ENCODE peak calls at places on chromosomes 7 and 10, in seven cellular contexts. Q is sigmoid colon, L is left ventricle myocardium inferior, S is OCI-LY7, E is heart left ventricle, B is neural progenitor cell, J is mucosa of descending colon. U is an unnamed sample.

GRCh38 chr10:101291254-101292193 is 62.3 kb upstream of the LBX1 start:
- DNase-seq in E (peak), B (peak), Q (no peak), S (peak), J (peak), L (peak), U (no peak)

GRCh38 chr7:51186531-51186930 is 130.1 kb downstream of the COBL start:
- DNase-seq in B (no peak), J (no peak), S (no peak), Q (no peak), L (peak), E (peak), U (no peak)

GRCh38 chr10:82961864-82962263 is 1086.9 kb downstream of the NRG3 start:
- DNase-seq in S (no peak), J (no peak), Q (no peak), E (no peak), L (no peak), B (no peak), U (no peak)

GRCh38 chr7:66013938-66014337 is 31.9 kb upstream of the GUSB start:
- DNase-seq in B (peak), J (peak), Q (no peak), L (peak), E (peak), S (peak), U (no peak)

GRCh38 chr7:6444516-6445269 is 3.1 kb downstream of the DAGLB start:
- DNase-seq in B (no peak), S (no peak), Q (no peak), J (no peak), L (no peak), E (no peak), U (no peak)

GRCh38 chr10:132465889-132466519 is 69.0 kb downstream of the PWWP2B start:
- DNase-seq in B (no peak), Q (no peak), J (no peak), E (peak), S (no peak), L (peak), U (no peak)

GRCh38 chr10:129870042-129870757 is 93.9 kb downstream of the EBF3 start:
- DNase-seq in S (no peak), E (no peak), B (no peak), Q (peak), L (no peak), J (no peak), U (no peak)

GRCh38 chr10:100803908-100804307 is 58.5 kb downstream of the PAX2 start:
- DNase-seq in L (no peak), E (no peak), S (no peak), B (no peak), Q (peak), J (no peak), U (no peak)

GRCh38 chr10:35723992-35724391 is 81.9 kb upstream of the FZD8 start:
- DNase-seq in S (no peak), E (no peak), Q (no peak), J (no peak), L (no peak), B (no peak), U (no peak)

GRCh38 chr10:46247181-46247475 is 39.7 kb upstream of the ANTXRL start:
- DNase-seq in L (no peak), B (no peak), J (no peak), S (no peak), Q (no peak), E (no peak), U (no peak)

GRCh38 chr10:28137907-28138880 is 139.3 kb upstream of the ODAD2 start:
- DNase-seq in L (no peak), J (no peak), B (no peak), S (no peak), E (no peak), Q (no peak), U (no peak)

GRCh38 chr10:113666682-113667252 is 2.9 kb upstream of the NRAP start:
- DNase-seq in E (no peak), B (no peak), L (no peak), J (no peak), S (no peak), Q (no peak), U (no peak)
- TF ChIP-seq CTCF in E (no peak), B (no peak), L (no peak), J (no peak), S (no peak), Q (no peak), U (no peak)

GRCh38 chr7:102155821-102156441 is 130.7 kb upstream of the SH2B2 start:
- DNase-seq in E (no peak), L (no peak), B (no peak), S (no peak), J (no peak), Q (no peak), U (no peak)
- H3K4me3 ChIP-seq in E (no peak), L (no peak), B (no peak), S (no peak), J (no peak), Q (no peak), U (no peak)

GRCh38 chr7:106086062-106086461 is 26.1 kb downstream of the SYPL1 start:
- DNase-seq in B (no peak), S (no peak), E (no peak), J (no peak), L (no peak), Q (no peak), U (no peak)
- TF ChIP-seq CTCF in B (no peak), S (peak), E (no peak), J (no peak), L (no peak), Q (no peak), U (no peak)

GRCh38 chr7:117588352-117588794 is 108.5 kb downstream of the CFTR start:
- DNase-seq in Q (no peak), S (no peak), B (no peak), J (no peak), E (no peak), L (no peak), U (no peak)
- H3K4me3 ChIP-seq in Q (no peak), S (no peak), B (no peak), J (no peak), E (no peak), L (no peak), U (no peak)

GRCh38 chr7:88278881-88279280 is 27.8 kb downstream of the STEAP4 start:
- DNase-seq in B (no peak), S (no peak), L (no peak), E (no peak), Q (no peak), J (no peak), U (no peak)
- TF ChIP-seq CTCF in B (no peak), S (no peak), L (no peak), E (no peak), Q (no peak), J (no peak), U (no peak)

GRCh38 chr10:118596426-118597124 is 1.1 kb upstream of the PRLHR start:
- DNase-seq in L (no peak), E (no peak), Q (no peak), S (no peak), J (no peak), B (peak), U (no peak)

GRCh38 chr10:118594392-118595063 is 920 bp downstream of the PRLHR start:
- DNase-seq in B (peak), J (peak), L (no peak), Q (no peak), E (no peak), S (no peak), U (no peak)

GRCh38 chr10:118595064-118595420 is 406 bp downstream of the PRLHR start:
- DNase-seq in E (no peak), L (no peak), J (no peak), B (no peak), S (no peak), Q (no peak), U (no peak)

GRCh38 chr10:118592675-118593330 is 2.6 kb downstream of the PRLHR start:
- DNase-seq in S (no peak), L (no peak), J (peak), E (no peak), B (no peak), Q (no peak), U (no peak)

GRCh38 chr10:118595598-118596425 is at the start of gene PRLHR:
- DNase-seq in B (peak), Q (no peak), L (no peak), E (peak), J (no peak), S (no peak), U (no peak)
- H3K4me3 ChIP-seq in B (peak), Q (no peak), L (no peak), E (no peak), J (no peak), S (no peak), U (no peak)

GRCh38 chr10:103660364-103661197 is 167.1 kb downstream of the NEURL1 start:
- DNase-seq in E (peak), Q (peak), J (no peak), S (no peak), L (peak), B (no peak), U (no peak)

GRCh38 chr10:103661951-103662405 is 168.5 kb downstream of the NEURL1 start:
- DNase-seq in L (no peak), Q (no peak), J (no peak), B (no peak), E (no peak), S (no peak), U (no peak)

GRCh38 chr10:103663802-103664201 is 170.3 kb downstream of the NEURL1 start:
- DNase-seq in J (no peak), Q (peak), L (peak), S (no peak), B (no peak), E (peak), U (no peak)

GRCh38 chr10:103659674-103660363 is 166.3 kb downstream of the NEURL1 start:
- DNase-seq in Q (peak), S (no peak), E (peak), J (peak), L (peak), B (peak), U (no peak)

GRCh38 chr10:103661198-103661950 is 167.9 kb downstream of the NEURL1 start:
- DNase-seq in S (no peak), L (peak), J (peak), E (peak), B (peak), Q (peak), U (peak)
- TF ChIP-seq CTCF in S (no peak), L (no peak), J (no peak), E (no peak), B (no peak), Q (no peak), U (no peak)

GRCh38 chr10:17257466-17258321 is 29.7 kb downstream of the VIM start:
- DNase-seq in L (no peak), E (peak), S (peak), B (peak), J (peak), Q (no peak), U (peak)

GRCh38 chr10:17265468-17265867 is 37.4 kb downstream of the VIM start:
- DNase-seq in E (no peak), J (no peak), S (no peak), L (no peak), B (no peak), Q (no peak), U (no peak)

GRCh38 chr10:17262502-17262901 is 34.5 kb downstream of the VIM start:
- DNase-seq in B (no peak), E (no peak), L (no peak), J (no peak), S (no peak), Q (no peak), U (no peak)

GRCh38 chr10:17263580-17263979 is 35.5 kb downstream of the VIM start:
- DNase-seq in S (peak), J (no peak), E (no peak), B (no peak), L (no peak), Q (no peak), U (no peak)
- H3K4me3 ChIP-seq in S (no peak), J (no peak), E (no peak), B (no peak), L (no peak), Q (no peak), U (no peak)

GRCh38 chr7:98085674-98086073 is 21.0 kb upstream of the LMTK2 start:
- DNase-seq in Q (no peak), B (no peak), J (peak), E (no peak), S (no peak), L (no peak), U (no peak)

GRCh38 chr7:98086231-98086855 is 20.3 kb upstream of the LMTK2 start:
- DNase-seq in E (no peak), B (no peak), L (no peak), J (peak), Q (no peak), S (no peak), U (no peak)

GRCh38 chr7:98090116-98090515 is 16.5 kb upstream of the LMTK2 start:
- DNase-seq in E (no peak), B (no peak), J (no peak), Q (no peak), S (no peak), L (no peak), U (no peak)

GRCh38 chr7:98091523-98091922 is 15.1 kb upstream of the LMTK2 start:
- DNase-seq in J (no peak), L (no peak), B (no peak), Q (no peak), S (no peak), E (no peak), U (no peak)

GRCh38 chr7:98091061-98091460 is 15.6 kb upstream of the LMTK2 start:
- DNase-seq in B (no peak), E (no peak), S (no peak), J (no peak), L (no peak), Q (no peak), U (no peak)
- TF ChIP-seq CTCF in B (no peak), E (no peak), S (no peak), J (no peak), L (no peak), Q (no peak), U (no peak)

U was measured in GM12864.